ENCODE peak calls at places on chromosomes 6 and 20, in five cellular contexts. G is iPS-NIHi11; V is IMR-90; D is lower leg skin; K is activated CD8-positive, alpha-beta T cell treated with anti-CD3 and anti-CD28 coated beads for 36 hours. J is an unnamed sample.

GRCh38 chr6:166862287-166862977 is 93.9 kb downstream of the RNASET2 start:
- DNase-seq in G (peak; percentile 76), V (no peak), D (no peak), K (peak; percentile 26), J (no peak)

GRCh38 chr6:22306741-22307466 is 10.1 kb upstream of the PRL start:
- DNase-seq in G (no peak), V (no peak), D (no peak), K (no peak), J (no peak)

GRCh38 chr6:146546440-146546839 is 2.8 kb downstream of the RAB32 start:
- DNase-seq in G (peak; percentile 9), V (peak; percentile 94), D (no peak), K (no peak), J (peak; percentile 38)

GRCh38 chr6:130810307-130811030 is 16.7 kb upstream of the SMLR1 start:
- DNase-seq in G (no peak), V (peak; percentile 50), D (no peak), K (no peak), J (no peak)

GRCh38 chr6:147390909-147391536 is 117.5 kb upstream of the SAMD5 start:
- DNase-seq in G (no peak), V (peak; percentile 39), D (no peak), K (peak; percentile 29), J (peak; percentile 45)

GRCh38 chr20:62899633-62900051 is 26.7 kb downstream of the DIDO1 start:
- DNase-seq in G (peak; percentile 39), V (no peak), D (no peak), K (no peak), J (no peak)

GRCh38 chr6:55568779-55569439 is 10.1 kb downstream of the HMGCLL1 start:
- DNase-seq in G (no peak), V (no peak), D (no peak), K (no peak), J (no peak)

GRCh38 chr6:27056615-27057014 is 190.9 kb upstream of the PRSS16 start:
- DNase-seq in G (no peak), V (no peak), D (no peak), K (no peak), J (no peak)

GRCh38 chr6:35496036-35496850 is 636 bp downstream of the TEAD3 start:
- DNase-seq in G (no peak), V (no peak), D (peak; percentile 91), K (no peak), J (peak; percentile 70)